ENCODE peak calls at places on chromosomes 13 and 19, in nine cellular contexts. One of them, this sample, is unnamed.

GRCh38 chr13:110187501-110188161 is 119.3 kb downstream of the COL4A1 start:
- DNase-seq in NCI-H2171 treated with DMSO at 0.1 percent for 48 hours: no peak
- DNase-seq in GDM1: no peak
- DNase-seq in heart right ventricle: peak; percentile 73
- DNase-seq in A549: no peak
- DNase-seq in amniotic stem cell: peak; percentile 16
- DNase-seq in cerebellum: no peak
- DNase-seq in stimulated activated CD8-positive, alpha-beta memory T cell treated with anti-CD3 and anti-CD28 coated beads, Interleukin-2, amount 100 ng/mL, for 1 hour: no peak
- DNase-seq in hepatocyte: peak; percentile 70
- DNase-seq in this sample: peak; percentile 47

GRCh38 chr19:12872941-12873890 is 8.0 kb downstream of the DNASE2 start:
- DNase-seq in NCI-H2171 treated with DMSO at 0.1 percent for 48 hours: peak; percentile 30
- DNase-seq in GDM1: no peak
- DNase-seq in heart right ventricle: peak; percentile 24
- DNase-seq in A549: no peak
- DNase-seq in amniotic stem cell: no peak
- DNase-seq in cerebellum: no peak
- DNase-seq in stimulated activated CD8-positive, alpha-beta memory T cell treated with anti-CD3 and anti-CD28 coated beads, Interleukin-2, amount 100 ng/mL, for 1 hour: no peak
- DNase-seq in hepatocyte: peak; percentile 35
- DNase-seq in this sample: no peak

GRCh38 chr19:46716013-46716671 is 772 bp downstream of the PRKD2 start:
- DNase-seq in NCI-H2171 treated with DMSO at 0.1 percent for 48 hours: peak; percentile 37
- DNase-seq in GDM1: no peak
- DNase-seq in heart right ventricle: no peak
- DNase-seq in A549: peak; percentile 63
- DNase-seq in amniotic stem cell: no peak
- DNase-seq in cerebellum: no peak
- DNase-seq in stimulated activated CD8-positive, alpha-beta memory T cell treated with anti-CD3 and anti-CD28 coated beads, Interleukin-2, amount 100 ng/mL, for 1 hour: no peak
- DNase-seq in hepatocyte: peak; percentile 57
- DNase-seq in this sample: peak; percentile 55

GRCh38 chr19:12628040-12629022 is 17.6 kb downstream of the ZNF791 start:
- DNase-seq in NCI-H2171 treated with DMSO at 0.1 percent for 48 hours: no peak
- DNase-seq in GDM1: no peak
- DNase-seq in heart right ventricle: no peak
- DNase-seq in A549: no peak
- DNase-seq in amniotic stem cell: no peak
- DNase-seq in cerebellum: no peak
- DNase-seq in stimulated activated CD8-positive, alpha-beta memory T cell treated with anti-CD3 and anti-CD28 coated beads, Interleukin-2, amount 100 ng/mL, for 1 hour: no peak
- DNase-seq in hepatocyte: no peak
- DNase-seq in this sample: no peak

GRCh38 chr19:39078436-39079200 is 5.5 kb upstream of the ACP7 start:
- DNase-seq in NCI-H2171 treated with DMSO at 0.1 percent for 48 hours: no peak
- DNase-seq in GDM1: no peak
- DNase-seq in heart right ventricle: no peak
- DNase-seq in A549: peak; percentile 94
- DNase-seq in amniotic stem cell: peak; percentile 91
- DNase-seq in cerebellum: no peak
- DNase-seq in stimulated activated CD8-positive, alpha-beta memory T cell treated with anti-CD3 and anti-CD28 coated beads, Interleukin-2, amount 100 ng/mL, for 1 hour: no peak
- DNase-seq in hepatocyte: no peak
- DNase-seq in this sample: no peak

GRCh38 chr13:21048901-21049655 is 12.3 kb downstream of the LATS2 start:
- DNase-seq in NCI-H2171 treated with DMSO at 0.1 percent for 48 hours: no peak
- DNase-seq in GDM1: no peak
- DNase-seq in heart right ventricle: no peak
- DNase-seq in A549: no peak
- DNase-seq in amniotic stem cell: no peak
- DNase-seq in cerebellum: no peak
- DNase-seq in stimulated activated CD8-positive, alpha-beta memory T cell treated with anti-CD3 and anti-CD28 coated beads, Interleukin-2, amount 100 ng/mL, for 1 hour: no peak
- DNase-seq in hepatocyte: no peak
- DNase-seq in this sample: no peak

GRCh38 chr13:21069561-21070004 is 8.2 kb upstream of the LATS2 start:
- DNase-seq in NCI-H2171 treated with DMSO at 0.1 percent for 48 hours: no peak
- DNase-seq in GDM1: no peak
- DNase-seq in heart right ventricle: no peak
- DNase-seq in A549: peak; percentile 59
- DNase-seq in amniotic stem cell: peak; percentile 77
- DNase-seq in cerebellum: no peak
- DNase-seq in stimulated activated CD8-positive, alpha-beta memory T cell treated with anti-CD3 and anti-CD28 coated beads, Interleukin-2, amount 100 ng/mL, for 1 hour: no peak
- DNase-seq in hepatocyte: peak; percentile 72
- DNase-seq in this sample: no peak

GRCh38 chr19:55464669-55465068 is at the start of gene C19orf85:
- DNase-seq in NCI-H2171 treated with DMSO at 0.1 percent for 48 hours: no peak
- DNase-seq in GDM1: no peak
- DNase-seq in heart right ventricle: no peak
- DNase-seq in A549: no peak
- DNase-seq in amniotic stem cell: no peak
- DNase-seq in cerebellum: no peak
- DNase-seq in stimulated activated CD8-positive, alpha-beta memory T cell treated with anti-CD3 and anti-CD28 coated beads, Interleukin-2, amount 100 ng/mL, for 1 hour: no peak
- DNase-seq in hepatocyte: no peak
- DNase-seq in this sample: no peak

GRCh38 chr19:6774821-6775707 is 2.6 kb downstream of the VAV1 start:
- DNase-seq in NCI-H2171 treated with DMSO at 0.1 percent for 48 hours: peak; percentile 20
- DNase-seq in GDM1: peak; percentile 10
- DNase-seq in heart right ventricle: no peak
- DNase-seq in A549: no peak
- DNase-seq in amniotic stem cell: no peak
- DNase-seq in cerebellum: no peak
- DNase-seq in stimulated activated CD8-positive, alpha-beta memory T cell treated with anti-CD3 and anti-CD28 coated beads, Interleukin-2, amount 100 ng/mL, for 1 hour: no peak
- DNase-seq in hepatocyte: no peak
- DNase-seq in this sample: no peak

This sample was measured in mesothelial cell of epicardium.